ENCODE peak calls at places on chromosomes 1 and 21, in eight cellular contexts. J is breast epithelium, C is fibroblast of lung, B is lung, P is A549, I is upper lobe of right lung, E is heart left ventricle, K is tibial artery. L is an unnamed sample.

GRCh38 chr1:235932090-235932510 is 65.4 kb upstream of the LYST start:
- DNase-seq in J (peak; percentile 50), C (no peak), B (peak; percentile 60), P (no peak), I (peak; percentile 73), E (no peak), K (no peak), L (no peak)

GRCh38 chr1:204041232-204041767 is 31.6 kb upstream of the SOX13 start:
- DNase-seq in J (peak; percentile 25), C (peak; percentile 16), B (no peak), P (no peak), I (peak; percentile 48), E (peak; percentile 61), K (peak; percentile 76), L (no peak)

GRCh38 chr1:109269981-109270622 is 12.8 kb downstream of the PSRC1 start:
- DNase-seq in J (no peak), C (no peak), B (no peak), P (no peak), I (no peak), E (no peak), K (no peak), L (no peak)

GRCh38 chr1:241351841-241352240 is 5.2 kb downstream of the RGS7 start:
- DNase-seq in J (no peak), C (no peak), B (no peak), P (no peak), I (no peak), E (no peak), K (no peak), L (no peak)

GRCh38 chr1:203726417-203726867 is 38.5 kb upstream of the LAX1 start:
- DNase-seq in J (no peak), C (no peak), B (no peak), P (no peak), I (no peak), E (no peak), K (no peak), L (no peak)

GRCh38 chr1:115429884-115430283 is 91.8 kb upstream of the NGF start:
- DNase-seq in J (no peak), C (peak; percentile 38), B (no peak), P (no peak), I (no peak), E (no peak), K (no peak), L (no peak)

GRCh38 chr1:217029311-217030157 is 306.3 kb upstream of the ESRRG start:
- DNase-seq in J (peak; percentile 86), C (peak; percentile 89), B (peak; percentile 30), P (no peak), I (no peak), E (no peak), K (no peak), L (no peak)

GRCh38 chr1:16126738-16127515 is 28.9 kb downstream of the EPHA2 start:
- DNase-seq in J (no peak), C (no peak), B (no peak), P (no peak), I (no peak), E (peak; percentile 20), K (no peak), L (peak; percentile 41)

GRCh38 chr1:30731806-30732276 is 8.5 kb upstream of the MATN1 start:
- DNase-seq in J (no peak), C (no peak), B (no peak), P (no peak), I (no peak), E (no peak), K (no peak), L (no peak)

GRCh38 chr1:112388436-112388835 is 7.6 kb upstream of the CTTNBP2NL start:
- DNase-seq in J (no peak), C (peak; percentile 68), B (peak; percentile 22), P (no peak), I (no peak), E (no peak), K (no peak), L (peak; percentile 48)

GRCh38 chr1:36421649-36422048 is 23.9 kb upstream of the LSM10 start:
- DNase-seq in J (no peak), C (no peak), B (no peak), P (no peak), I (no peak), E (no peak), K (no peak), L (no peak)

GRCh38 chr1:159012495-159012894 is 2.8 kb downstream of the IFI16 start:
- DNase-seq in J (no peak), C (peak; percentile 42), B (no peak), P (no peak), I (no peak), E (no peak), K (no peak), L (no peak)

GRCh38 chr1:85576642-85577420 is 3.7 kb upstream of the CCN1 start:
- DNase-seq in J (peak; percentile 82), C (peak; percentile 90), B (peak; percentile 88), P (peak; percentile 43), I (peak; percentile 92), E (peak; percentile 92), K (peak; percentile 96), L (peak; percentile 95)

GRCh38 chr1:87335175-87335992 is 6.7 kb downstream of the LMO4 start:
- DNase-seq in J (peak; percentile 33), C (peak; percentile 58), B (peak; percentile 67), P (peak; percentile 25), I (peak; percentile 91), E (peak; percentile 90), K (peak; percentile 83), L (peak; percentile 80)

GRCh38 chr1:32817815-32818786 is 648 bp downstream of the S100PBP start:
- DNase-seq in J (peak; percentile 63), C (peak; percentile 57), B (peak; percentile 78), P (peak; percentile 62), I (peak; percentile 87), E (peak; percentile 89), K (peak; percentile 91), L (peak; percentile 92)

GRCh38 chr1:229258031-229258850 is 12.7 kb upstream of the RAB4A start:
- DNase-seq in J (peak; percentile 60), C (peak; percentile 42), B (peak; percentile 66), P (peak; percentile 59), I (no peak), E (no peak), K (no peak), L (peak; percentile 87)

GRCh38 chr1:109397451-109398342 is at the start of gene SORT1:
- DNase-seq in J (peak; percentile 83), C (peak; percentile 90), B (peak; percentile 84), P (peak; percentile 53), I (peak; percentile 94), E (peak; percentile 92), K (peak; percentile 93), L (peak; percentile 99)

GRCh38 chr1:98388431-98388830 is 273.1 kb upstream of the SNX7 start:
- DNase-seq in J (no peak), C (peak; percentile 88), B (no peak), P (no peak), I (no peak), E (no peak), K (no peak), L (no peak)

GRCh38 chr21:40457741-40458140 is 389.2 kb downstream of the DSCAM start:
- DNase-seq in J (no peak), C (no peak), B (no peak), P (no peak), I (no peak), E (no peak), K (no peak), L (no peak)

GRCh38 chr1:94981574-94981973 is 54.7 kb upstream of the CNN3 start:
- DNase-seq in J (no peak), C (no peak), B (no peak), P (no peak), I (no peak), E (no peak), K (no peak), L (no peak)
- H3K27ac ChIP-seq in J (no peak overlapping the region), C (no peak overlapping the region), B (no peak overlapping the region), P (no peak overlapping the region), I (no peak overlapping the region), E (peak overlapping the region; percentile 34), K (no peak overlapping the region), L (no peak overlapping the region)

GRCh38 chr1:156193208-156193487 is 756 bp upstream of the SLC25A44 start:
- DNase-seq in J (no peak), C (no peak), B (no peak), P (no peak), I (no peak), E (no peak), K (no peak), L (no peak)

GRCh38 chr1:156194300-156194652 is 372 bp downstream of the SLC25A44 start:
- DNase-seq in J (no peak), C (no peak), B (no peak), P (no peak), I (no peak), E (no peak), K (no peak), L (no peak)

GRCh38 chr1:156193488-156194299 is at the start of gene SLC25A44:
- DNase-seq in J (peak; percentile 98), C (peak; percentile 98), B (peak; percentile 97), P (peak; percentile 95), I (peak; percentile 96), E (peak; percentile 96), K (peak; percentile 99), L (peak; percentile 99)

GRCh38 chr1:156195853-156196252 is 1.9 kb downstream of the SLC25A44 start:
- DNase-seq in J (no peak), C (no peak), B (no peak), P (no peak), I (no peak), E (no peak), K (no peak), L (no peak)

GRCh38 chr1:156191292-156191954 is 2.5 kb upstream of the SLC25A44 start:
- DNase-seq in J (no peak), C (no peak), B (no peak), P (no peak), I (no peak), E (no peak), K (no peak), L (no peak)
- TF ChIP-seq CTCF in J (no peak), C (no peak), B (no peak), P (no peak), I (no peak), E (no peak), K (no peak), L (no peak)

DNA sequence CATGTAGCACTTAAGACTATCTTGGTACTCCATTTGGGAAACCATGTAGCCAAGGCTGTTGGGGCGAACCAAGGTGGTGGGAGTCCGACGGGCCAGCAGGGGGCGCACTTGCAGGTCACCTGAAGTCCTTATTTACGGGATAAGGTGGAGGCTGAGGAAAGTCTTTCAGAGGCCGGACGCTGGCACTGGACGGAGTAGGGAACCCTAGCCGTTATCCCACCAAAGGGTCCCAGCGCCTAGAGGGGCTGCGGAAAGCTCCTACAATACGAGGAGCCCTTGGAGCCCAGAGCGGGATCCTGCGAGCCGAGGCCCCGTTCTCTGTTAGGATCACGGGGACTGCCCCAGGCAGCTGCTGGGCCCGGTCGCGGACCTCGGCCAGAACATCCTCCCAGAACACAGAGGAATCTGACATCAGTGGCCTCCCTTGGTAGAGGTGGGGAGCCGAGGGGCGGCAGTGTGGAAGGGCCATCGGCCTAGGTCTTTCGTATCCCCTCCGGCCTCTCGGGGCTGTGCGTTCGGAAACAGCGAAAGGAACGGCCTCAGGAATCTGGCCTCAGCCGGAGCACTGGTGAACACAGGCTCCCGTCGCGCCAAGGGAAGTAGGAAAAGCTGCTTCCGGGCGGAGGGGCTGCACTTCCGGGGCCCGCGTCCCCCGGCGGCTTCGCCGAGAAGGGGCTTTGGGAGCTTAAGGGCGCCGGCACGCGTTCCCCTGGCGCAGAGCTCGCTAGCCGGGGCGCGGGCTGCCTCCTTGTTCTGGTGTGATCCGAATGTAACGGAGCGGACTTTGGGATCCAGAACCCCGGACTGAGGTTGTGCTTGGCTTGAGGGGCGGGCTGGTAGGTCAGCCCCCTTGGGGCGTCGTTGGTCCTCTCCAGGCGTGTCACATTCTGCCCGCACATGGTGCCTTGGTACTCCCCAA is 29.9 kb upstream of the RPTN start:
- DNase-seq in J (peak; percentile 59), C (peak; percentile 56), B (no peak), P (peak; percentile 46), I (peak; percentile 90), E (peak; percentile 86), K (peak; percentile 78), L (peak; percentile 82)
- H3K4me3 ChIP-seq in J (peak overlapping the region; percentile 50), C (no peak overlapping the region), B (peak overlapping the region; percentile 35), P (peak overlapping the region; percentile 80), I (peak overlapping the region; percentile 57), E (peak overlapping the region; percentile 51), K (peak overlapping the region; percentile 66), L (no peak overlapping the region)

GRCh38 chr1:162873671-162874666 is 13.0 kb upstream of the CCDC190 start:
- DNase-seq in J (no peak), C (peak; percentile 96), B (no peak), P (no peak), I (no peak), E (no peak), K (no peak), L (no peak)
- H3K27ac ChIP-seq in J (no peak overlapping the region), C (no peak overlapping the region), B (no peak overlapping the region), P (no peak overlapping the region), I (no peak overlapping the region), E (no peak overlapping the region), K (peak overlapping the region; percentile 64), L (no peak overlapping the region)

L was measured in endodermal cell.